ENCODE peak calls at places on chromosomes 16 and 17, in eight cellular contexts. Y, N, B, A, T, V, I and F are unnamed samples.
A peak's percentile ranks its signal among the peaks of the same experiment; 100 is the strongest.

GRCh38 chr16:58284021-58284420 is 10.8 kb downstream of the PRSS54 start:
- DNase-seq in Y (no peak), N (no peak), B (no peak), A (no peak), T (no peak), V (no peak), I (no peak), F (no peak)

GRCh38 chr16:19014456-19014855 is 30.7 kb downstream of the TMC7 start:
- DNase-seq in Y (no peak), N (no peak), B (no peak), A (no peak), T (no peak), V (no peak), I (no peak), F (peak; percentile 52)

GRCh38 chr16:11757671-11758545 is 15.3 kb upstream of the TXNDC11 start:
- DNase-seq in Y (no peak), N (peak; percentile 55), B (peak; percentile 71), A (no peak), T (no peak), V (no peak), I (no peak), F (no peak)

GRCh38 chr17:71632328-71632727 is 488.5 kb upstream of the SOX9 start:
- DNase-seq in Y (no peak), N (no peak), B (peak; percentile 30), A (no peak), T (no peak), V (no peak), I (no peak), F (no peak)

GRCh38 chr17:19333132-19333440 is 29.4 kb downstream of the B9D1 start:
- DNase-seq in Y (no peak), N (no peak), B (no peak), A (no peak), T (no peak), V (no peak), I (no peak), F (no peak)

GRCh38 chr16:80460988-80461387 is 79.8 kb upstream of the DYNLRB2 start:
- DNase-seq in Y (no peak), N (no peak), B (no peak), A (no peak), T (no peak), V (no peak), I (no peak), F (no peak)

GRCh38 chr16:86962913-86963312 is 354.3 kb downstream of the C16orf95 start:
- DNase-seq in Y (no peak), N (no peak), B (no peak), A (no peak), T (no peak), V (no peak), I (no peak), F (no peak)

GRCh38 chr16:23013484-23013883 is 135.8 kb downstream of the USP31 start:
- DNase-seq in Y (no peak), N (peak; percentile 7), B (no peak), A (no peak), T (no peak), V (no peak), I (no peak), F (no peak)

GRCh38 chr17:38562215-38562569 is 43.6 kb downstream of the SRCIN1 start:
- DNase-seq in Y (no peak), N (no peak), B (no peak), A (no peak), T (no peak), V (no peak), I (no peak), F (no peak)

GRCh38 chr16:59604331-59604730 is 870.2 kb upstream of the GOT2 start:
- DNase-seq in Y (no peak), N (no peak), B (peak; percentile 9), A (no peak), T (no peak), V (no peak), I (no peak), F (no peak)

GRCh38 chr16:4737545-4737944 is 3.2 kb downstream of the DNAAF8 start:
- DNase-seq in Y (no peak), N (no peak), B (no peak), A (no peak), T (no peak), V (no peak), I (no peak), F (no peak)

GRCh38 chr17:5513610-5514009 is 27.2 kb downstream of the MIS12 start:
- DNase-seq in Y (no peak), N (no peak), B (no peak), A (no peak), T (no peak), V (no peak), I (no peak), F (no peak)

GRCh38 chr17:35666967-35667552 is 64.4 kb upstream of the RASL10B start:
- DNase-seq in Y (no peak), N (peak; percentile 7), B (no peak), A (no peak), T (no peak), V (no peak), I (no peak), F (no peak)

GRCh38 chr16:10343124-10343760 is 42.6 kb upstream of the ATF7IP2 start:
- DNase-seq in Y (no peak), N (peak; percentile 25), B (no peak), A (no peak), T (no peak), V (no peak), I (no peak), F (no peak)
- H3K9me3 ChIP-seq in Y (no peaks in the 10 kb centered on the region), N (peaks cover 8% of the 10 kb centered on the region), B (no peaks in the 10 kb centered on the region), A (no peaks in the 10 kb centered on the region), T (peaks cover 14% of the 10 kb centered on the region), V (peaks cover 8% of the 10 kb centered on the region), I (peaks cover 32% of the 10 kb centered on the region), F (peaks cover 13% of the 10 kb centered on the region)

GRCh38 chr17:80949451-80950421 is 41.9 kb upstream of the CHMP6 start:
- DNase-seq in Y (peak; percentile 24), N (no peak), B (no peak), A (no peak), T (no peak), V (no peak), I (no peak), F (peak; percentile 40)

GRCh38 chr17:80948961-80949450 is 42.6 kb upstream of the CHMP6 start:
- DNase-seq in Y (peak; percentile 29), N (no peak), B (no peak), A (no peak), T (no peak), V (no peak), I (no peak), F (peak; percentile 79)

GRCh38 chr17:80951121-80952090 is 40.2 kb upstream of the CHMP6 start:
- DNase-seq in Y (peak; percentile 12), N (no peak), B (no peak), A (no peak), T (no peak), V (no peak), I (no peak), F (no peak)

GRCh38 chr17:80952291-80952690 is 39.4 kb upstream of the CHMP6 start:
- DNase-seq in Y (no peak), N (no peak), B (no peak), A (no peak), T (no peak), V (no peak), I (no peak), F (no peak)

DNA sequence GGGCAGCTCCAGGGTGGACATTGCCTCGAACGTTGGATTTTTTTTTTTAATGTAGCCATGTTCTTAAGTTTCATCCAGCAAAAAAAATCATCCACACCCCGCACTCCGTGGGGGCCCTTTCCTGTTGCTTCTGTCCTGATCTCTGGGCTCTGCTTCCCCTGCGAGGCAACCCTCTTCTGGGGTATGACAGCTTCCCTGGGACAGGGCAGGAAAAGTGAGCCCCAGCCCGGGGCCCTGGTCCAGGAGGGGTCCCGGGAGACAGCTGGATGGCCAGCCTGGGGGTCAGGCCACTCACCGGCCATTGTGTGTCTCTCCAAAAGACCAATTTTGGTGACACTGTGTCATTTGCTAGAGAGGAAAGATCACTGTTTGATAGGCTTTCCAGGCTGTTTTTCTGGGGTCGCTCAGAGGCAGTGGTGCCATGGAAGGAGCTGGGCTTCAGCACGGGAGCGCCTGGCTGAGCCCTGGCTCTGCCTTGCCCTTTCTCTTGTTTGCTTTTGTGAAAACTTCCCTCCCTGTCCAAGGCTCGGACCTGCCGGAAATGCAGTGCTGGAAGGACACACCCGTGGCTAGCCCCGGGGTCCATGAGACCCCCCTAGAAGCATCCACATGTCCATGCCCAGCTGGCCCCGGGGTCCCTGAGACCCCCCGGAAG is 41.0 kb upstream of the CHMP6 start:
- DNase-seq in Y (peak; percentile 16), N (no peak), B (no peak), A (no peak), T (no peak), V (no peak), I (no peak), F (peak; percentile 67)
- H3K4me3 ChIP-seq in Y (no peak overlapping the region), N (no peak overlapping the region), B (no peak overlapping the region), A (no peak overlapping the region), T (no peak overlapping the region), V (no peak overlapping the region), I (no peak overlapping the region), F (no peak overlapping the region)

GRCh38 chr17:82932146-82933005 is 92.6 kb upstream of the ZNF750 start:
- DNase-seq in Y (no peak), N (no peak), B (peak; percentile 74), A (no peak), T (no peak), V (no peak), I (no peak), F (no peak)
- H3K27ac ChIP-seq in Y (no peak overlapping the region), N (no peak overlapping the region), B (peak overlapping the region; percentile 83), A (peak overlapping the region; percentile 81), T (no peak overlapping the region), V (no peak overlapping the region), I (no peak overlapping the region), F (no peak overlapping the region)

GRCh38 chr16:35180970-35181369 is 1721.6 kb downstream of the TP53TG3F start:
- DNase-seq in Y (no peak), N (no peak), B (no peak), A (no peak), T (no peak), V (no peak), I (no peak), F (no peak)

GRCh38 chr16:35184356-35184870 is 1725.0 kb downstream of the TP53TG3F start:
- DNase-seq in Y (no peak), N (no peak), B (no peak), A (no peak), T (no peak), V (no peak), I (no peak), F (no peak)

GRCh38 chr16:35182043-35182677 is 1722.7 kb downstream of the TP53TG3F start:
- DNase-seq in Y (no peak), N (no peak), B (no peak), A (no peak), T (no peak), V (no peak), I (no peak), F (no peak)

GRCh38 chr16:35181422-35182030 is 1722.1 kb downstream of the TP53TG3F start:
- DNase-seq in Y (no peak), N (no peak), B (no peak), A (no peak), T (no peak), V (no peak), I (no peak), F (no peak)

DNA sequence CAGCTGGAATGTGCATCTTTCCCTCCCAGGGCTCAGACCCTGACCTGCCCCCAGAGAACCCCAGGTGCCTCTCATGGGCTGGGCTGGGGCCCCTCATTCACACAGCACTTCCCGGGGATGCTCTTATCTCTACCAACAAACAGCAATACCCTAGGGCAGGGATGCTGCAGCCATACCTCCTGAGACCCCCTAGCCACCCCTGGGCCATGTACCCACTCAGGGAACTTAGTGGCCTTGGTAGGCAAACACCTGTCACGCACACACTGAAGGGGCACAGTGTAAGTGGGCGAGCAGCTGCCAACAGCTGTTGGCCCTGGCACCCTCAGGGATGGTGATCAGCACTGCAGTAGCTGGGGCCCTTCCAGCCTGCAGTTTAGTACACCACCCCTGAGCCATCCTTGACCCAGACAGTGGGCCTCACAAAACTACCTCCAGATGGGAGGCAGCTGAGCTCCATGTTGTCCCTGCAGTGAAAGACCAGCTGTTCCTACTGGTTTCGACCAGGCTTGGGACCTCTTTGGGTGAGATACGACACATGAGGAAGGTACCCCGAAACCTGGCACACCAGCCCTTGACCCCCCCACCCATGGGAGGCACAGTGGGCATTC is 1723.6 kb downstream of the TP53TG3F start:
- DNase-seq in Y (no peak), N (no peak), B (no peak), A (no peak), T (no peak), V (no peak), I (no peak), F (no peak)
- H3K9me3 ChIP-seq in Y (no peaks in the 10 kb centered on the region), N (no peaks in the 10 kb centered on the region), B (no peaks in the 10 kb centered on the region), A (no peaks in the 10 kb centered on the region), T (peaks cover 67% of the 10 kb centered on the region), V (no peaks in the 10 kb centered on the region), I (peaks cover 85% of the 10 kb centered on the region), F (no peaks in the 10 kb centered on the region)